ENCODE peak calls at places on chromosome 9, in eight cellular contexts. B is GM13977; R is sciatic nerve; C is fibroblast of lung; V is AG08395; E is neuronal stem cell; W is EL; Z is stimulated activated CD4-positive, alpha-beta T cell treated with anti-CD3 and anti-CD28 coated beads, TNF-alpha, amount 100 ng/mL, for 4 hours. T is an unnamed sample.
A peak's percentile ranks its signal among the peaks of the same experiment; 100 is the strongest.

GRCh38 chr9:89454498-89455355 is 43.2 kb downstream of the SEMA4D start:
- DNase-seq in B (no peak), R (no peak), C (no peak), V (no peak), E (no peak), W (no peak), Z (no peak), T (no peak)

GRCh38 chr9:18390393-18390792 is 83.6 kb upstream of the ADAMTSL1 start:
- DNase-seq in B (no peak), R (no peak), C (no peak), V (peak; percentile 84), E (no peak), W (no peak), Z (no peak), T (no peak)

GRCh38 chr9:114058688-114059046 is 19.4 kb downstream of the AMBP start:
- DNase-seq in B (no peak), R (no peak), C (no peak), V (no peak), E (no peak), W (no peak), Z (no peak), T (no peak)

GRCh38 chr9:1051286-1052118 is 1.3 kb downstream of the DMRT2 start:
- DNase-seq in B (peak; percentile 68), R (peak; percentile 70), C (no peak), V (peak; percentile 15), E (no peak), W (no peak), Z (no peak), T (no peak)

GRCh38 chr9:87812375-87813118 is 70.1 kb upstream of the SPATA31E1 start:
- DNase-seq in B (no peak), R (no peak), C (peak; percentile 49), V (peak; percentile 54), E (no peak), W (peak; percentile 59), Z (peak; percentile 24), T (no peak)

GRCh38 chr9:127568971-127569818 is 42.9 kb upstream of the STXBP1 start:
- DNase-seq in B (peak; percentile 96), R (peak; percentile 90), C (peak; percentile 78), V (peak; percentile 97), E (peak; percentile 89), W (peak; percentile 87), Z (peak; percentile 56), T (peak; percentile 86)

GRCh38 chr9:73869261-73869660 is 627.9 kb upstream of the RORB start:
- DNase-seq in B (peak; percentile 34), R (no peak), C (peak; percentile 0), V (no peak), E (no peak), W (no peak), Z (peak; percentile 5), T (no peak)

GRCh38 chr9:136093995-136094881 is 851 bp downstream of the NACC2 start:
- DNase-seq in B (no peak), R (peak; percentile 86), C (peak; percentile 51), V (peak; percentile 83), E (peak; percentile 29), W (peak; percentile 69), Z (peak; percentile 39), T (peak; percentile 92)

GRCh38 chr9:126147620-126148522 is 178.8 kb upstream of the MVB12B start:
- DNase-seq in B (no peak), R (no peak), C (no peak), V (no peak), E (no peak), W (no peak), Z (no peak), T (peak; percentile 56)

GRCh38 chr9:14440062-14440461 is 126.1 kb upstream of the NFIB start:
- DNase-seq in B (no peak), R (no peak), C (no peak), V (no peak), E (no peak), W (no peak), Z (no peak), T (no peak)

GRCh38 chr9:131590449-131590848 is 45.1 kb downstream of the PRRT1B start:
- DNase-seq in B (no peak), R (no peak), C (no peak), V (no peak), E (no peak), W (no peak), Z (no peak), T (no peak)

GRCh38 chr9:24832307-24832706 is 286.6 kb upstream of the IZUMO3 start:
- DNase-seq in B (no peak), R (no peak), C (no peak), V (no peak), E (no peak), W (no peak), Z (no peak), T (no peak)

GRCh38 chr9:76516350-76516749 is 57.4 kb downstream of the GCNT1 start:
- DNase-seq in B (no peak), R (no peak), C (peak; percentile 9), V (no peak), E (no peak), W (no peak), Z (no peak), T (no peak)

GRCh38 chr9:118829334-118829733 is 539.9 kb downstream of the BRINP1 start:
- DNase-seq in B (no peak), R (no peak), C (no peak), V (peak; percentile 13), E (peak; percentile 8), W (peak; percentile 18), Z (no peak), T (no peak)

GRCh38 chr9:70439991-70440706 is 25.7 kb upstream of the KLF9 start:
- DNase-seq in B (no peak), R (no peak), C (peak; percentile 91), V (no peak), E (no peak), W (no peak), Z (no peak), T (no peak)

GRCh38 chr9:5384436-5384835 is 44.8 kb upstream of the RLN1 start:
- DNase-seq in B (no peak), R (no peak), C (no peak), V (no peak), E (no peak), W (no peak), Z (no peak), T (no peak)

GRCh38 chr9:134686896-134687295 is 45.3 kb downstream of the COL5A1 start:
- DNase-seq in B (no peak), R (no peak), C (no peak), V (no peak), E (no peak), W (no peak), Z (no peak), T (no peak)

GRCh38 chr9:109640232-109641078 is 139.5 kb upstream of the PALM2AKAP2 start:
- DNase-seq in B (peak; percentile 14), R (peak; percentile 62), C (peak; percentile 39), V (peak; percentile 39), E (peak; percentile 74), W (peak; percentile 45), Z (no peak), T (no peak)

GRCh38 chr9:131398204-131398603 is 4.3 kb downstream of the PRRC2B start:
- DNase-seq in B (no peak), R (no peak), C (no peak), V (no peak), E (no peak), W (no peak), Z (no peak), T (no peak)

GRCh38 chr9:35756743-35757526 is 2.9 kb upstream of the MSMP start:
- DNase-seq in B (peak; percentile 75), R (peak; percentile 80), C (no peak), V (no peak), E (peak; percentile 63), W (peak; percentile 55), Z (peak; percentile 63), T (no peak)

GRCh38 chr9:88084816-88085215 is 53.5 kb downstream of the SPATA31C2 start:
- DNase-seq in B (no peak), R (no peak), C (peak; percentile 11), V (no peak), E (no peak), W (no peak), Z (no peak), T (no peak)